ENCODE peak calls at places on chromosomes 6 and 20, in five cellular contexts. One of them, this sample, is unnamed.

GRCh38 chr6:4802312-4802935 is 26.2 kb downstream of the CDYL start:
- DNase-seq in AG09319: no peak
- DNase-seq in A549: no peak
- DNase-seq in breast epithelium: no peak
- DNase-seq in heart left ventricle: no peak
- DNase-seq in this sample: no peak

GRCh38 chr20:63702751-63703470 is 4.9 kb downstream of the ARFRP1 start:
- DNase-seq in heart left ventricle: no peak
- DNase-seq in breast epithelium: no peak
- DNase-seq in A549: no peak
- DNase-seq in AG09319: no peak
- DNase-seq in this sample: no peak

GRCh38 chr6:19472850-19473249 is 364.3 kb upstream of the ID4 start:
- DNase-seq in breast epithelium: no peak
- DNase-seq in heart left ventricle: no peak
- DNase-seq in AG09319: no peak
- DNase-seq in A549: no peak
- DNase-seq in this sample: no peak

GRCh38 chr20:31849306-31849930 is 4.0 kb upstream of the FOXS1 start:
- DNase-seq in breast epithelium: no peak
- DNase-seq in AG09319: no peak
- DNase-seq in A549: no peak
- DNase-seq in heart left ventricle: no peak
- DNase-seq in this sample: no peak

GRCh38 chr6:26051683-26052310 is 35.4 kb upstream of the HFE start:
- DNase-seq in heart left ventricle: no peak
- DNase-seq in AG09319: no peak
- DNase-seq in A549: no peak
- DNase-seq in breast epithelium: no peak
- DNase-seq in this sample: no peak

GRCh38 chr20:48454721-48455490 is 372.9 kb downstream of the PREX1 start:
- DNase-seq in heart left ventricle: no peak
- DNase-seq in breast epithelium: no peak
- DNase-seq in A549: no peak
- DNase-seq in AG09319: no peak
- DNase-seq in this sample: no peak

GRCh38 chr20:412081-412480 is 4.0 kb downstream of the RBCK1 start:
- DNase-seq in A549: no peak
- DNase-seq in AG09319: no peak
- DNase-seq in heart left ventricle: no peak
- DNase-seq in breast epithelium: no peak
- DNase-seq in this sample: no peak

GRCh38 chr6:144405173-144405572 is 120.0 kb downstream of the UTRN start:
- DNase-seq in heart left ventricle: no peak
- DNase-seq in A549: no peak
- DNase-seq in AG09319: no peak
- DNase-seq in breast epithelium: no peak
- DNase-seq in this sample: no peak

GRCh38 chr6:87165169-87165568 is 9.8 kb downstream of the ZNF292 start:
- DNase-seq in breast epithelium: no peak
- DNase-seq in AG09319: no peak
- DNase-seq in A549: no peak
- DNase-seq in heart left ventricle: no peak
- DNase-seq in this sample: no peak

GRCh38 chr6:146870765-146871164 is 272.0 kb downstream of the ADGB start:
- DNase-seq in A549: no peak
- DNase-seq in heart left ventricle: no peak
- DNase-seq in breast epithelium: no peak
- DNase-seq in AG09319: no peak
- DNase-seq in this sample: no peak

GRCh38 chr20:44745560-44746366 is at the start of gene KCNK15:
- DNase-seq in heart left ventricle: peak
- DNase-seq in breast epithelium: peak
- DNase-seq in A549: no peak
- DNase-seq in AG09319: no peak
- DNase-seq in this sample: peak

GRCh38 chr20:25269057-25269832 is 21.4 kb downstream of the PYGB start:
- DNase-seq in A549: no peak
- DNase-seq in AG09319: no peak
- DNase-seq in heart left ventricle: peak
- DNase-seq in breast epithelium: peak
- DNase-seq in this sample: no peak

GRCh38 chr6:147970970-147971369 is 371.7 kb upstream of the SASH1 start:
- DNase-seq in A549: no peak
- DNase-seq in AG09319: no peak
- DNase-seq in heart left ventricle: no peak
- DNase-seq in breast epithelium: no peak
- DNase-seq in this sample: no peak

GRCh38 chr20:25099580-25099979 is 17.6 kb upstream of the VSX1 start:
- DNase-seq in breast epithelium: no peak
- DNase-seq in heart left ventricle: no peak
- DNase-seq in A549: no peak
- DNase-seq in AG09319: no peak
- DNase-seq in this sample: no peak

GRCh38 chr6:111361648-111362047 is 121.4 kb downstream of the REV3L start:
- DNase-seq in breast epithelium: no peak
- DNase-seq in A549: peak
- DNase-seq in heart left ventricle: peak
- DNase-seq in AG09319: no peak
- DNase-seq in this sample: no peak

GRCh38 chr20:25020901-25021301 is 28.4 kb upstream of the APMAP start:
- DNase-seq in breast epithelium: no peak
- DNase-seq in AG09319: no peak
- DNase-seq in A549: no peak
- DNase-seq in heart left ventricle: no peak
- DNase-seq in this sample: no peak

GRCh38 chr20:63551068-63551467 is 2.9 kb upstream of the FNDC11 start:
- DNase-seq in A549: no peak
- DNase-seq in heart left ventricle: no peak
- DNase-seq in breast epithelium: no peak
- DNase-seq in AG09319: no peak
- DNase-seq in this sample: no peak

GRCh38 chr6:79469381-79470246 is 67.6 kb downstream of the LCA5 start:
- DNase-seq in AG09319: no peak
- DNase-seq in A549: no peak
- DNase-seq in heart left ventricle: no peak
- DNase-seq in breast epithelium: no peak
- DNase-seq in this sample: no peak

GRCh38 chr20:56897318-56897962 is 268.3 kb downstream of the TFAP2C start:
- DNase-seq in breast epithelium: no peak
- DNase-seq in heart left ventricle: no peak
- DNase-seq in AG09319: no peak
- DNase-seq in A549: no peak
- DNase-seq in this sample: no peak

GRCh38 chr20:19737025-19737424 is 21.0 kb upstream of the RIN2 start:
- DNase-seq in A549: peak
- DNase-seq in AG09319: no peak
- DNase-seq in breast epithelium: no peak
- DNase-seq in heart left ventricle: no peak
- DNase-seq in this sample: no peak

GRCh38 chr6:168826078-168826390 is 385.1 kb downstream of the SMOC2 start:
- DNase-seq in A549: no peak
- DNase-seq in breast epithelium: no peak
- DNase-seq in heart left ventricle: no peak
- DNase-seq in AG09319: no peak
- DNase-seq in this sample: no peak

GRCh38 chr20:60851826-60852704 is 400.0 kb upstream of the CDH4 start:
- DNase-seq in heart left ventricle: no peak
- DNase-seq in breast epithelium: no peak
- DNase-seq in A549: peak
- DNase-seq in AG09319: no peak
- DNase-seq in this sample: peak

GRCh38 chr6:63941747-63942470 is 306.3 kb downstream of the PHF3 start:
- DNase-seq in breast epithelium: no peak
- DNase-seq in heart left ventricle: no peak
- DNase-seq in AG09319: no peak
- DNase-seq in A549: no peak
- DNase-seq in this sample: no peak

GRCh38 chr6:21442874-21443273 is 150.7 kb upstream of the SOX4 start:
- DNase-seq in A549: no peak
- DNase-seq in AG09319: no peak
- DNase-seq in breast epithelium: no peak
- DNase-seq in heart left ventricle: no peak
- DNase-seq in this sample: no peak

GRCh38 chr6:13575377-13575775 is 975 bp downstream of the SIRT5 start:
- DNase-seq in breast epithelium: no peak
- DNase-seq in AG09319: no peak
- DNase-seq in heart left ventricle: no peak
- DNase-seq in A549: no peak
- DNase-seq in this sample: no peak
- TF ChIP-seq CTCF in breast epithelium: peak
- TF ChIP-seq CTCF in AG09319: peak
- TF ChIP-seq CTCF in heart left ventricle: peak
- TF ChIP-seq CTCF in A549: peak
- TF ChIP-seq CTCF in this sample: peak

DNA sequence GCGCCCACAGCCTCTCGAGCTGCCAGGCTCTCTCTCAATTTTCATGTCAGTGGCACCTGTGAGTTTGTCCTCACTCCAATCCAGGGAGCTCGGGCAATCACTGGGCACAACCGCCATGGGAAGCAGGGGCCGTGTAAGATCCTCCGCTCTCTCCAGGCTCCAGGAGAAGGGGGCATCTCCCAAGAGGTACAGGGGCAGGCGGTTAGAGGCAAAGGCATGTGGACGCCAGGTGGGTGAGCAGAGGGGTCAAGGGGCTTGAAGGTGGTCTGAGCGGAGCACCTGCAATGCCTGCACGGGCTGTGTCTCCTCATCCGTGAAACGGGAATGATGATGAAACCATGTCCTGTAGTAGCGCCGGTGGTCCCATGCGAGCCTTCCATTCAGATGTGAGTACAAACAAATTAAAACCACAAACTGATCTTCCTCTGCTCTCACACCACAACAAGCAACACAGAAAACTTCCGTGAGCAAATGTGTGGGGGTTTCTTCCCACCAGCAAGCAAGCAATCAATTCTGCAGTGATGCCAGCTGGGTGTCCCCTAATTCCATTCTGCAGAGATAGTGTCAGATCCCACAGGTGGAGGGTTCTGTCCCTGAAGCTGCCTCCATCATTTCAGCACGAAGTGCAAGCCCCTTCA is 222.5 kb upstream of the PMEPA1 start:
- DNase-seq in A549: no peak
- DNase-seq in AG09319: no peak
- DNase-seq in heart left ventricle: no peak
- DNase-seq in breast epithelium: no peak
- DNase-seq in this sample: no peak
- TF ChIP-seq CTCF in A549: no peak
- TF ChIP-seq CTCF in AG09319: no peak
- TF ChIP-seq CTCF in heart left ventricle: no peak
- TF ChIP-seq CTCF in breast epithelium: no peak
- TF ChIP-seq CTCF in this sample: no peak

GRCh38 chr20:46013826-46014516 is 5.3 kb downstream of the MMP9 start:
- DNase-seq in breast epithelium: no peak
- DNase-seq in AG09319: no peak
- DNase-seq in heart left ventricle: no peak
- DNase-seq in A549: peak
- DNase-seq in this sample: peak

GRCh38 chr20:46010491-46011405 is 2.0 kb downstream of the MMP9 start:
- DNase-seq in breast epithelium: no peak
- DNase-seq in AG09319: no peak
- DNase-seq in heart left ventricle: no peak
- DNase-seq in A549: no peak
- DNase-seq in this sample: no peak

GRCh38 chr20:46009847-46010246 is 1.1 kb downstream of the MMP9 start:
- DNase-seq in AG09319: no peak
- DNase-seq in heart left ventricle: no peak
- DNase-seq in breast epithelium: no peak
- DNase-seq in A549: no peak
- DNase-seq in this sample: no peak

GRCh38 chr20:46012926-46013825 is 4.5 kb downstream of the MMP9 start:
- DNase-seq in A549: no peak
- DNase-seq in breast epithelium: no peak
- DNase-seq in heart left ventricle: no peak
- DNase-seq in AG09319: no peak
- DNase-seq in this sample: no peak

DNA sequence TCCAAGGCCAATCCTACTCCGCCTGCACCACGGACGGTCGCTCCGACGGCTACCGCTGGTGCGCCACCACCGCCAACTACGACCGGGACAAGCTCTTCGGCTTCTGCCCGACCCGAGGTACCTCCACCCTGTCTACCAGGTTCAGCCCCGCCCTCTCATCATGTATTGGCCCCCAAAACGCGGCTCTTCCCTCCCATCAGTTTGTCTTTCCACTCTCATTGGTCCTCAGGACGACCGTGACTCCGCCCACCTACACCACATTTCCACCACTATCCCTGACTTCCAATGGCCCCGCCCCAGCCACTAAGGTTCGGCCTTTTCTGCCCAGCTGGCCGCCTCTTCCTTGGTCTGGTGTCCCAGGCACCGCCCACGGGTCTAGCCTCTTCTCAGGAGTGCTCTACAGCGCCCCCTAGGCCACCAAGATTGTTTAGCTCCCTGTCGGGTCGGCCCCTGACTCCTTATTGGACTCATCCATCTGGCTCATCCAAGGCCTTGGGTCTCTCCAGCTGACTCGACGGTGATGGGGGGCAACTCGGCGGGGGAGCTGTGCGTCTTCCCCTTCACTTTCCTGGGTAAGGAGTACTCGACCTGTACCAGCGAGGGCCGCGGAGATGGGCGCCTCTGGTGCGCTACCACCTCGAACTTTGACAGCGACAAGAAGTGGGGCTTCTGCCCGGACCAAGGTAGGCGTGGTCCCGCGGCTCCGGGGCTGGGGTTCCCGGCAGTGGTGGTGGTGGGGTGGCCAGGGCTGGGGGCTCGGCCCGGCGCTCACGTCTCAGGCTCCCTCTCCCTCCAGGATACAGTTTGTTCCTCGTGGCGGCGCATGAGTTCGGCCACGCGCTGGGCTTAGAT is 3.1 kb downstream of the MMP9 start:
- DNase-seq in AG09319: no peak
- DNase-seq in breast epithelium: peak
- DNase-seq in heart left ventricle: peak
- DNase-seq in A549: peak
- DNase-seq in this sample: no peak
- TF ChIP-seq CTCF in AG09319: peak
- TF ChIP-seq CTCF in breast epithelium: no peak
- TF ChIP-seq CTCF in heart left ventricle: no peak
- TF ChIP-seq CTCF in A549: peak
- TF ChIP-seq CTCF in this sample: peak

GRCh38 chr6:158232445-158233213 is 64.5 kb downstream of the GTF2H5 start:
- DNase-seq in A549: peak
- DNase-seq in breast epithelium: peak
- DNase-seq in AG09319: peak
- DNase-seq in heart left ventricle: peak
- DNase-seq in this sample: peak
- TF ChIP-seq CTCF in A549: no peak
- TF ChIP-seq CTCF in breast epithelium: no peak
- TF ChIP-seq CTCF in AG09319: no peak
- TF ChIP-seq CTCF in heart left ventricle: no peak
- TF ChIP-seq CTCF in this sample: peak